ENCODE peak calls at places on chromosome 20, in six cellular contexts. G is fibroblast of lung, F is left lung, C is brain microvascular endothelial cell, I is MM.1S, W is WERI-Rb-1. X is an unnamed sample. For H3K36me3, the result is how much of the 10 kb centered on the place peaks cover.

GRCh38 chr20:29878281-29878741 is 1379.2 kb upstream of the DEFB115 start:
- DNase-seq in F (no peak), W (peak), G (no peak), I (no peak), C (no peak), X (peak)

GRCh38 chr20:51473771-51474170 is 68.7 kb downstream of the NFATC2 start:
- DNase-seq in W (no peak), C (no peak), I (no peak), G (no peak), F (no peak), X (no peak)

GRCh38 chr20:37853823-37854375 is 49.0 kb upstream of the VSTM2L start:
- DNase-seq in G (no peak), W (no peak), F (no peak), I (no peak), C (no peak), X (no peak)

GRCh38 chr20:36775196-36775595 is 1.6 kb upstream of the DSN1 start:
- DNase-seq in I (no peak), G (no peak), C (no peak), F (no peak), W (no peak), X (no peak)

GRCh38 chr20:61281286-61281795 is 29.3 kb downstream of the CDH4 start:
- DNase-seq in G (no peak), F (no peak), I (no peak), C (no peak), W (no peak), X (no peak)

GRCh38 chr20:7673841-7674240 is 266.4 kb downstream of the HAO1 start:
- DNase-seq in C (peak), W (no peak), I (no peak), G (peak), F (no peak), X (peak)

GRCh38 chr20:22723659-22724058 is 139.3 kb upstream of the FOXA2 start:
- DNase-seq in F (no peak), G (no peak), C (no peak), W (no peak), I (no peak), X (peak)

GRCh38 chr20:25551413-25552210 is 33.7 kb downstream of the NINL start:
- DNase-seq in F (no peak), I (no peak), C (no peak), W (peak), G (peak), X (no peak)

GRCh38 chr20:39283464-39283863 is 321.3 kb downstream of the DHX35 start:
- DNase-seq in G (no peak), F (no peak), I (no peak), W (no peak), C (no peak), X (no peak)

GRCh38 chr20:38357653-38358207 is 11.4 kb downstream of the LBP start:
- DNase-seq in G (peak), I (no peak), C (peak), F (peak), W (no peak), X (peak)

GRCh38 chr20:34689486-34689885 is 12.6 kb upstream of the PIGU start:
- DNase-seq in F (no peak), I (no peak), C (peak), W (no peak), G (no peak), X (peak)

GRCh38 chr20:36700438-36700837 is 45.5 kb downstream of the NDRG3 start:
- DNase-seq in C (no peak), G (no peak), F (no peak), I (no peak), W (no peak), X (no peak)

GRCh38 chr20:64049060-64049886 is at the start of gene SOX18:
- DNase-seq in C (no peak), F (no peak), I (no peak), W (no peak), G (peak), X (no peak)

GRCh38 chr20:44370639-44371218 is 15.2 kb downstream of the HNF4A start:
- DNase-seq in F (peak), C (peak), G (no peak), W (no peak), I (no peak), X (peak)

GRCh38 chr20:46708172-46708860 is 1.1 kb upstream of the SLC2A10 start:
- DNase-seq in W (peak), C (no peak), G (no peak), F (no peak), I (no peak), X (peak)

GRCh38 chr20:63483834-63484233 is 11.4 kb upstream of the KCNQ2 start:
- DNase-seq in I (no peak), C (no peak), F (no peak), W (peak), G (no peak), X (no peak)

GRCh38 chr20:3248167-3248992 is 9.4 kb upstream of the SLC4A11 start:
- DNase-seq in C (no peak), G (peak), W (no peak), F (no peak), I (no peak), X (peak)

GRCh38 chr20:46458891-46459750 is 52.7 kb upstream of the ELMO2 start:
- DNase-seq in I (no peak), C (no peak), W (peak), F (peak), G (no peak), X (peak)

GRCh38 chr20:48754269-48754668 is 73.5 kb downstream of the PREX1 start:
- DNase-seq in C (no peak), I (no peak), G (no peak), W (peak), F (peak), X (no peak)

GRCh38 chr20:32559753-32560380 is 25.3 kb downstream of the NOL4L start:
- DNase-seq in I (no peak), C (no peak), W (no peak), G (peak), F (no peak), X (peak)

GRCh38 chr20:2401527-2401926 is 20.8 kb downstream of the TGM6 start:
- DNase-seq in W (no peak), G (no peak), F (no peak), C (no peak), I (no peak), X (no peak)

GRCh38 chr20:34637245-34638185 is 39.4 kb downstream of the PIGU start:
- DNase-seq in G (peak), C (peak), I (no peak), F (no peak), W (no peak), X (peak)

GRCh38 chr20:47464380-47465101 is 37.1 kb upstream of the NCOA3 start:
- DNase-seq in C (peak), G (peak), I (no peak), F (peak), W (peak), X (peak)

GRCh38 chr20:44424039-44424495 is 51.6 kb upstream of the TTPAL start:
- DNase-seq in W (no peak), C (no peak), I (no peak), G (no peak), F (no peak), X (no peak)

GRCh38 chr20:64271636-64272035 is 16.1 kb downstream of the PCMTD2 start:
- DNase-seq in G (no peak), C (no peak), I (no peak), F (no peak), W (no peak), X (no peak)

GRCh38 chr20:54255157-54255556 is 47.3 kb downstream of the PFDN4 start:
- DNase-seq in G (peak), F (no peak), W (no peak), C (peak), I (no peak), X (peak)

GRCh38 chr20:17304785-17305184 is 77.9 kb downstream of the PCSK2 start:
- DNase-seq in C (no peak), F (no peak), W (no peak), G (no peak), I (no peak), X (no peak)

GRCh38 chr20:24469116-24470030 is at the start of gene SYNDIG1:
- DNase-seq in G (peak), W (peak), F (no peak), C (no peak), I (peak), X (no peak)

GRCh38 chr20:45366631-45367030 is 3.7 kb downstream of the SYS1 start:
- DNase-seq in I (no peak), G (no peak), C (no peak), W (no peak), F (no peak), X (no peak)

GRCh38 chr20:53901064-53901463 is 169.3 kb downstream of the BCAS1 start:
- DNase-seq in C (peak), G (peak), F (no peak), W (no peak), I (no peak), X (peak)

GRCh38 chr20:60877071-60877470 is 375.0 kb upstream of the CDH4 start:
- DNase-seq in W (peak), C (no peak), F (no peak), G (no peak), I (no peak), X (no peak)

GRCh38 chr20:43799150-43799711 is 72.4 kb upstream of the GTSF1L start:
- DNase-seq in F (no peak), I (no peak), C (no peak), W (no peak), G (no peak), X (no peak)

GRCh38 chr20:4633379-4633778 is 88.3 kb upstream of the PRND start:
- DNase-seq in C (no peak), I (no peak), F (no peak), W (no peak), G (no peak), X (no peak)
- H3K4me3 ChIP-seq in C (no peak), I (no peak), F (no peak), W (no peak), G (no peak), X (no peak)

GRCh38 chr20:62351469-62352401 is 15.4 kb downstream of the LAMA5 start:
- DNase-seq in F (no peak), G (no peak), I (no peak), W (no peak), C (no peak), X (no peak)
- H3K36me3 ChIP-seq in F (under half), G (under half), I (under half), W (half or more), C (under half), X (under half)

GRCh38 chr20:40323411-40323810 is 365.6 kb downstream of the MAFB start:
- DNase-seq in G (no peak), C (no peak), I (no peak), W (no peak), F (peak), X (peak)

GRCh38 chr20:40320612-40321011 is 368.4 kb downstream of the MAFB start:
- DNase-seq in G (no peak), F (no peak), C (no peak), W (no peak), I (no peak), X (no peak)

GRCh38 chr20:40319741-40320499 is 369.1 kb downstream of the MAFB start:
- DNase-seq in G (no peak), I (no peak), C (no peak), W (no peak), F (no peak), X (no peak)

GRCh38 chr20:40325006-40325563 is 364.0 kb downstream of the MAFB start:
- DNase-seq in F (no peak), W (no peak), G (no peak), C (no peak), I (no peak), X (no peak)

DNA sequence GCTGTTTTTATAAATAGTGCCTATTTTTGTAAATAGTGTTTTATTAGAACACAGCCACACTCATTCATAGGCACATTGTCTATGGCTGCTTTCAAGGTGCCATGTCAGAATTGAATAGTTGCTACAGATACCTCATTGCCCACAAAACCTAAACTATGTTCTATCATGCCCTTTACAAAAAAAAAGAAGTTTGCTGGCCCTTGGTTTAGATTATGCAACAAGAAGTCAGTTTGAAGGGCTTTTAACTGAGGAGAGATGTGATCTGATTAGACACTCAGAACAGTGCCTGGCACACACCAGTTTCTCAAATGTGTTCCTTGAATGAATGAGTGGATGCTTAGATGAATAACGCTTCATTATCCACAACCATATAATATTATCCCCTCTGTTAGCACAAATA is 366.1 kb downstream of the MAFB start:
- DNase-seq in F (no peak), C (no peak), G (no peak), I (no peak), W (no peak), X (no peak)
- H3K4me3 ChIP-seq in F (no peak), C (no peak), G (no peak), I (no peak), W (no peak), X (no peak)

GRCh38 chr20:57251949-57252348 is 14.5 kb downstream of the BMP7 start:
- DNase-seq in G (no peak), I (no peak), F (no peak), C (no peak), W (no peak), X (no peak)
- H3K36me3 ChIP-seq in G (under half), I (under half), F (under half), C (under half), W (under half), X (under half)

GRCh38 chr20:610130-611046 is at the start of gene TCF15:
- DNase-seq in F (no peak), G (peak), W (peak), I (no peak), C (peak), X (no peak)
- H3K4me3 ChIP-seq in F (peak), G (no peak), W (peak), I (no peak), C (no peak), X (no peak)